ENCODE peak calls at places on chromosomes 11 and 22, in six cellular contexts. P is PC-3, L is MM.1S, J is HCT116, V is SK-N-SH, I is neural progenitor cell. U is an unnamed sample.

GRCh38 chr11:66233301-66233700 is 35.1 kb upstream of the RAB1B start:
- DNase-seq in P (no peak), L (no peak), J (no peak), V (no peak), I (no peak), U (no peak)

GRCh38 chr11:92845390-92846185 is 123.9 kb upstream of the MTNR1B start:
- DNase-seq in P (no peak), L (no peak), J (no peak), V (peak; percentile 45), I (no peak), U (no peak)

GRCh38 chr11:123158609-123159008 is 36.4 kb downstream of the CLMP start:
- DNase-seq in P (peak; percentile 49), L (no peak), J (no peak), V (no peak), I (no peak), U (no peak)

GRCh38 chr11:86722041-86722440 is 49.6 kb upstream of the ME3 start:
- DNase-seq in P (peak; percentile 25), L (no peak), J (no peak), V (no peak), I (no peak), U (no peak)

GRCh38 chr22:35900483-35901168 is 128.0 kb downstream of the RBFOX2 start:
- DNase-seq in P (peak; percentile 43), L (no peak), J (peak; percentile 28), V (no peak), I (no peak), U (no peak)

GRCh38 chr11:12854297-12854661 is 154.8 kb upstream of the RASSF10 start:
- DNase-seq in P (no peak), L (no peak), J (no peak), V (no peak), I (no peak), U (no peak)

GRCh38 chr22:35037089-35037488 is 28.9 kb upstream of the ISX start:
- DNase-seq in P (peak; percentile 15), L (peak; percentile 13), J (no peak), V (no peak), I (peak; percentile 65), U (no peak)

GRCh38 chr22:26168199-26168915 is 905 bp upstream of the SEZ6L start:
- DNase-seq in P (no peak), L (no peak), J (no peak), V (peak; percentile 57), I (peak; percentile 38), U (no peak)

GRCh38 chr11:82765466-82766034 is 31.9 kb upstream of the FAM181B start:
- DNase-seq in P (no peak), L (no peak), J (no peak), V (no peak), I (no peak), U (no peak)

GRCh38 chr11:17164361-17165246 is 43.2 kb downstream of the PIK3C2A start:
- DNase-seq in P (no peak), L (peak; percentile 21), J (no peak), V (no peak), I (no peak), U (peak; percentile 8)

GRCh38 chr11:65445101-65445603 is 22.6 kb downstream of the NEAT1 start:
- DNase-seq in P (peak; percentile 15), L (no peak), J (no peak), V (no peak), I (no peak), U (no peak)

GRCh38 chr11:11973361-11973800 is 35.0 kb downstream of the DKK3 start:
- DNase-seq in P (no peak), L (no peak), J (no peak), V (no peak), I (no peak), U (no peak)

GRCh38 chr11:14380947-14381555 is 22.1 kb upstream of the RRAS2 start:
- DNase-seq in P (peak; percentile 64), L (peak; percentile 46), J (no peak), V (peak; percentile 92), I (peak; percentile 79), U (peak; percentile 75)

GRCh38 chr11:61609970-61610347 is 29.1 kb upstream of the SYT7 start:
- DNase-seq in P (peak; percentile 28), L (no peak), J (no peak), V (peak; percentile 51), I (peak; percentile 64), U (peak; percentile 77)

GRCh38 chr11:93861808-93862207 is 11.4 kb upstream of the VSTM5 start:
- DNase-seq in P (no peak), L (no peak), J (no peak), V (no peak), I (no peak), U (no peak)

GRCh38 chr11:20864628-20865027 is 195.2 kb downstream of the NELL1 start:
- DNase-seq in P (no peak), L (no peak), J (no peak), V (no peak), I (no peak), U (no peak)

GRCh38 chr11:116852261-116853125 is 15.1 kb upstream of the APOA1 start:
- DNase-seq in P (peak; percentile 85), L (peak; percentile 59), J (no peak), V (no peak), I (no peak), U (peak; percentile 58)

GRCh38 chr11:42422094-42422493 is 889.7 kb upstream of the API5 start:
- DNase-seq in P (peak; percentile 3), L (no peak), J (no peak), V (no peak), I (no peak), U (no peak)

GRCh38 chr11:64265176-64266160 is 14.1 kb downstream of the PLCB3 start:
- DNase-seq in P (no peak), L (no peak), J (no peak), V (no peak), I (no peak), U (no peak)

GRCh38 chr11:3344775-3345174 is 34.2 kb downstream of the ZNF195 start:
- DNase-seq in P (no peak), L (no peak), J (no peak), V (no peak), I (no peak), U (no peak)

GRCh38 chr11:3338569-3339565 is 40.1 kb downstream of the ZNF195 start:
- DNase-seq in P (no peak), L (no peak), J (no peak), V (no peak), I (no peak), U (no peak)

GRCh38 chr11:3344327-3344726 is 34.6 kb downstream of the ZNF195 start:
- DNase-seq in P (no peak), L (no peak), J (no peak), V (no peak), I (no peak), U (no peak)

GRCh38 chr11:3340025-3340424 is 38.9 kb downstream of the ZNF195 start:
- DNase-seq in P (peak; percentile 55), L (no peak), J (peak; percentile 10), V (no peak), I (no peak), U (peak; percentile 44)

DNA sequence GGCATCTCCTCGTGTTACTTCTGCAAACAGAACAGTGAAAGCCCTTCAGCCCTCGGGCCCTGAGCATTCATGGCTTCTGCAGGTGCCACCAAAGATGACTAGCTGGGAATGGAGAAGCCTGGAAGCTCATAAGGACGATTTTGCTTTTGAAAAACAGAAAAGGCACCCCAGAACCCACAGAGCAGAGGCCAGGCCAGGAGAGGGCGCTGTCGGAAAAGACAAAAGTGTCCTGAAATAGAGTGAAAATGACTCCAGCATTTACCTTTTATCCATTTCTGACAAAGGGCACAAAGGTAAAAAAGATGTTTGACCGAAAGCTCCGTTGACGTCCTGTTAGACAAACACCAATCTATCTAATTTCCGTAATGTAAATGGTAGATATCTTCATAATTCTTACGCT is 37.6 kb downstream of the ZNF195 start:
- DNase-seq in P (peak; percentile 65), L (peak; percentile 66), J (peak; percentile 18), V (peak; percentile 65), I (peak; percentile 77), U (peak; percentile 50)
- TF ChIP-seq EZH2phosphoT487 in P (no peak), L (no peak), J (no peak), V (no peak), I (no peak), U (no peak)

GRCh38 chr11:45051621-45052020 is 94.8 kb upstream of the PRDM11 start:
- DNase-seq in P (no peak), L (no peak), J (no peak), V (no peak), I (no peak), U (no peak)
- H3K4me1 ChIP-seq in P (peaks cover 7% of the 10 kb centered on the region), L (peaks cover 14% of the 10 kb centered on the region), J (no peaks in the 10 kb centered on the region), V (peaks cover 16% of the 10 kb centered on the region), I (peaks cover 30% of the 10 kb centered on the region), U (no peaks in the 10 kb centered on the region)

DNA sequence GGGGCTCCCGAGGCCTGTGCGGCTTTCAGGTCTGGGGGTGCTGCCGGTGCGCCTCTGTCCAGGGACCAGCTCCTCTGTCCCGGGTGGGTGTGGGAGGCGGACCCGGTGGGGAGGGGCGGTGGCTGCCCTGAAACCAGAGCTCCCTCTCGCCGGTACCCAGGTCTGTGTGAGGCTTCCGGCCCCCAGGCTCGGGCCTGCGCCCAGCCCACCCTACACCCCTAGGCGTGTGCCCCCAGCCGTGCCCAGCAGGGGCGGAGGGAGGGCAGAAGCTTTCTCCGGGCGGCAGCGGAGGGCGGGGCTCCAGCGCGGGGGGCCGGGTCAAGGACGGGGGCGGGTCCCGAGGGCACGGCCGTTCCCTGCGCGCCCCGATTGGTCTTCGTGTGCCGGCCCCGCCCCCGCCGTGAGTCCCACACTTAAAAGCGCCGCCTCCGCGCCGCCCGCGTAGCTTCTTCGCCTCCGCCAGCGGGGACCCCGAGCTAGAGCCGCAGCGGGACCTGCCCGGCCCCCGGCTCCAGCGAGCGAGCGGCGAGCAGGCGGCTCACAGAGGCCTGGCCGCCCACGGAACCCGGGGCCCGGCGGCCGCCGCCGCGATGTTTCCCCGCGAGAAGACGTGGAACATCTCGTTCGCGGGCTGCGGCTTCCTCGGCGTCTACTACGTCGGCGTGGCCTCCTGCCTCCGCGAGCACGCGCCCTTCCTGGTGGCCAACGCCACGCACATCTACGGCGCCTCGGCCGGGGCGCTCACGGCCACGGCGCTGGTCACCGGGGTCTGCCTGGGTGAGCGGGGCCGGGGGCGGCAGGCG is 616 bp downstream of the PNPLA2 start:
- DNase-seq in P (peak; percentile 80), L (peak; percentile 94), J (no peak), V (peak; percentile 98), I (peak; percentile 98), U (peak; percentile 97)
- TF ChIP-seq CTCF in P (no peak), L (no peak), J (no peak), V (peak; percentile 8), I (no peak), U (no peak)

DNA sequence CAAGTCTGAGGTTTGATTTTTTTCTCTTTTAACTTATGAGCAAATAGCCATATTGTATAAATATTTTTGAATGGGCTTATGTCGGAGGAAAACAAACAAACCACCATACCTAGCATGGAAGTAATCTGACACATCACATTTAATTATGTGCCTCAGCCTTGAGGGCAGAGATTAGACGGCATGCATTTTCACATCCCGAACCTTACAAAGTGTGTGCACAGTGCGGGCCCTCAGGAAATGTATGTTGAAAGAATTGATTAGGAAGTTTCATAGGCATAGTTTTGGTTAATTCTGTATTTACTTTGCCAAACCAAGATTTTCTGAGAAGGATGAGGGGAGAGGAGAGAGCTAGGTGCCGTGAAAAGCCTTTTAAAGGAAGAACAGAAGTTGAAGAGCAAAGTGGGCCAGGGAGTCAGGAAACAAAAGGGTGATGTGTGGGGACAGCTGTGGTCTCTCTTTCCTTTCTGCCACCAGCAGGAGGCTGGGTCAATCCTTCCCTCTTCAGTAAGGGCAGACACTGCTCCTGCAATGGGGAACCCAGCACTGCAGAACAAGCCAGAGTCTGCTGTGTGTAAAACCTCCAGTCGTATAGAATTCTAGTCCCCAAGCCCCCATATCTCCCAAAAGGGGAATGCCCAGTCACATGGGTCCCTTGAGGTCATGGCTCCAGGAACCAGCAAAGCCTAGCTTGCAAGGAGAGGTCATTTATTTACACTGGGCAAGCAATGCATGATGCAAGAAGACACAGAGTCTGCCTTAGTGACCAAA is 71.2 kb upstream of the OLFML1 start:
- DNase-seq in P (peak; percentile 83), L (no peak), J (no peak), V (no peak), I (peak; percentile 35), U (no peak)
- TF ChIP-seq EZH2phosphoT487 in P (no peak), L (no peak), J (no peak), V (no peak), I (no peak), U (no peak)

GRCh38 chr22:49923445-49923844 is 5.0 kb downstream of the CRELD2 start:
- DNase-seq in P (no peak), L (no peak), J (no peak), V (no peak), I (no peak), U (no peak)
- H3K4me1 ChIP-seq in P (peaks cover 5% of the 10 kb centered on the region), L (peaks cover 10% of the 10 kb centered on the region), J (peaks cover 3% of the 10 kb centered on the region), V (peaks cover 10% of the 10 kb centered on the region), I (no peaks in the 10 kb centered on the region), U (peaks cover 7% of the 10 kb centered on the region)

U was measured in hepatocyte.